ENCODE peak calls at places on chromosomes 7 and 10, in eight cellular contexts. J is HFFc6, V is fibroblast of mammary gland, E is MCF 10A, K is osteocyte, B is AG04450, G is ovary, R is mucosa of descending colon. P is an unnamed sample.

GRCh38 chr7:152756126-152756525 is 3.4 kb upstream of the ACTR3B start:
- DNase-seq in J (no peak), V (peak), E (no peak), K (no peak), B (no peak), G (no peak), R (no peak), P (no peak)

GRCh38 chr10:52757777-52758176 is 14.8 kb downstream of the MBL2 start:
- DNase-seq in J (no peak), V (no peak), E (no peak), K (peak), B (no peak), G (no peak), R (no peak), P (no peak)

GRCh38 chr10:93746844-93747284 is 10.9 kb upstream of the LGI1 start:
- DNase-seq in J (peak), V (peak), E (peak), K (peak), B (peak), G (no peak), R (peak), P (no peak)

GRCh38 chr7:116075351-116076145 is 45.0 kb upstream of the TFEC start:
- DNase-seq in J (no peak), V (no peak), E (no peak), K (no peak), B (no peak), G (no peak), R (no peak), P (no peak)

GRCh38 chr10:71399946-71400345 is 3.2 kb downstream of the CDH23 start:
- DNase-seq in J (no peak), V (no peak), E (peak), K (peak), B (no peak), G (no peak), R (no peak), P (no peak)

GRCh38 chr7:29309041-29309860 is 114.7 kb downstream of the CHN2 start:
- DNase-seq in J (no peak), V (no peak), E (peak), K (no peak), B (no peak), G (no peak), R (no peak), P (no peak)

GRCh38 chr10:60434418-60435046 is 44.9 kb upstream of the ANK3 start:
- DNase-seq in J (peak), V (peak), E (peak), K (no peak), B (no peak), G (no peak), R (peak), P (no peak)

GRCh38 chr7:158588085-158588877 is 658 bp upstream of the PTPRN2 start:
- DNase-seq in J (no peak), V (no peak), E (no peak), K (no peak), B (no peak), G (peak), R (peak), P (no peak)

GRCh38 chr10:9762966-9763656 is 1254.6 kb upstream of the CELF2 start:
- DNase-seq in J (peak), V (peak), E (peak), K (no peak), B (peak), G (no peak), R (no peak), P (no peak)

GRCh38 chr10:79026806-79027146 is 42.0 kb upstream of the ZMIZ1 start:
- DNase-seq in J (no peak), V (no peak), E (no peak), K (no peak), B (no peak), G (no peak), R (no peak), P (no peak)

GRCh38 chr10:89481662-89482061 is 53.7 kb downstream of the SLC16A12 start:
- DNase-seq in J (peak), V (peak), E (peak), K (no peak), B (peak), G (no peak), R (no peak), P (no peak)

GRCh38 chr7:135098391-135098790 is 49.5 kb upstream of the TMEM140 start:
- DNase-seq in J (no peak), V (no peak), E (no peak), K (no peak), B (no peak), G (no peak), R (no peak), P (no peak)

GRCh38 chr7:101239191-101239950 is 1.8 kb upstream of the CLDN15 start:
- DNase-seq in J (no peak), V (no peak), E (no peak), K (no peak), B (no peak), G (no peak), R (no peak), P (no peak)

GRCh38 chr10:7377614-7378248 is 33.1 kb downstream of the SFMBT2 start:
- DNase-seq in J (no peak), V (no peak), E (no peak), K (no peak), B (no peak), G (no peak), R (no peak), P (no peak)

GRCh38 chr10:111126073-111126472 is 49.2 kb downstream of the ADRA2A start:
- DNase-seq in J (no peak), V (peak), E (peak), K (peak), B (no peak), G (no peak), R (no peak), P (no peak)

GRCh38 chr10:123835575-123835974 is 56.0 kb downstream of the CPXM2 start:
- DNase-seq in J (no peak), V (no peak), E (no peak), K (no peak), B (no peak), G (no peak), R (no peak), P (no peak)

GRCh38 chr10:102919237-102919959 is 1.3 kb downstream of the CNNM2 start:
- DNase-seq in J (no peak), V (peak), E (no peak), K (no peak), B (no peak), G (peak), R (peak), P (no peak)

GRCh38 chr7:121562274-121562673 is 166.2 kb upstream of the FAM3C start:
- DNase-seq in J (peak), V (no peak), E (no peak), K (no peak), B (no peak), G (no peak), R (no peak), P (no peak)

GRCh38 chr7:2719007-2719406 is 31.0 kb downstream of the AMZ1 start:
- DNase-seq in J (no peak), V (no peak), E (peak), K (no peak), B (no peak), G (no peak), R (peak), P (no peak)

GRCh38 chr10:1205450-1206030 is 149.4 kb downstream of the WDR37 start:
- DNase-seq in J (no peak), V (no peak), E (no peak), K (peak), B (no peak), G (no peak), R (no peak), P (no peak)

GRCh38 chr10:93710333-93710909 is 8.0 kb upstream of the FRA10AC1 start:
- DNase-seq in J (no peak), V (no peak), E (no peak), K (no peak), B (no peak), G (no peak), R (no peak), P (no peak)

GRCh38 chr7:131865911-131866310 is 309.5 kb upstream of the PODXL start:
- DNase-seq in J (no peak), V (no peak), E (no peak), K (no peak), B (no peak), G (no peak), R (no peak), P (no peak)

GRCh38 chr10:25824050-25824449 is 110.0 kb upstream of the MYO3A start:
- DNase-seq in J (no peak), V (no peak), E (no peak), K (no peak), B (no peak), G (no peak), R (no peak), P (no peak)

DNA sequence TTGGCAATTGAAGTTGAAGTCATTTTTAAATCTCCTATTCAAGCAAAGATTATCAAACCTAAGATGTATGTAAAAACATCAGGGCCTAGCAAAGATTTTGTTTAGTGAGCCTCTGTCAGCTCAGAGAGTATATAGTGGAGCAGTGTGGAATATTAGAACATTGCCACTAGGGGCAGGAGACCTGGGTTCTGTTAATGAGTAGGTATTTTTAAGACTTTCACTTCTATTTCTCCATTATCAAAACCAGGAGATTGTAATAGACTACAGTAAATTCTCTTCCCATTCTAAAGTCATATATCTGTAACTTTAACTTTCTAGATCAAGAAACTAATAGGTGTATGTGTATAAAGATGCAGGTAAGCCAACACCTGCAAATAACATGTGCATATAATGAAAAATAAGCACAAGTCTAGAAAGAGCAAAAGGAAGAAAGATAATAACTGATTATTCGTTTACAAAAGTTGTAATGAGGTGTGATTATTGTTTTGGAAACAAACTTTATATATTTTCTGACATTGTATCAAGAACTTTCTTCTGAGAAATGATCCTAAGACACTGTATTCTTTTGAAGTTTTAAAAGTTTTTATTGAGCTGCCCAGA is 64.4 kb downstream of the KCND2 start:
- DNase-seq in J (no peak), V (peak), E (peak), K (no peak), B (no peak), G (no peak), R (no peak), P (no peak)
- TF ChIP-seq CTCF in J (peak), V (peak), E (peak), K (peak), B (peak), G (no peak), R (no peak), P (peak)

GRCh38 chr7:6422926-6423632 is 24.7 kb downstream of the DAGLB start:
- DNase-seq in J (no peak), V (no peak), E (no peak), K (no peak), B (no peak), G (no peak), R (no peak), P (no peak)

GRCh38 chr7:6425948-6426347 is 21.8 kb downstream of the DAGLB start:
- DNase-seq in J (no peak), V (no peak), E (no peak), K (no peak), B (no peak), G (no peak), R (no peak), P (no peak)

GRCh38 chr7:6422095-6422494 is 25.7 kb downstream of the DAGLB start:
- DNase-seq in J (no peak), V (no peak), E (no peak), K (no peak), B (no peak), G (no peak), R (no peak), P (no peak)

GRCh38 chr7:6424702-6425072 is 23.1 kb downstream of the DAGLB start:
- DNase-seq in J (no peak), V (no peak), E (no peak), K (no peak), B (no peak), G (no peak), R (no peak), P (no peak)

GRCh38 chr7:6423942-6424701 is 23.6 kb downstream of the DAGLB start:
- DNase-seq in J (no peak), V (peak), E (peak), K (no peak), B (no peak), G (no peak), R (peak), P (no peak)
- TF ChIP-seq CTCF in J (no peak), V (peak), E (peak), K (no peak), B (no peak), G (no peak), R (no peak), P (no peak)

DNA sequence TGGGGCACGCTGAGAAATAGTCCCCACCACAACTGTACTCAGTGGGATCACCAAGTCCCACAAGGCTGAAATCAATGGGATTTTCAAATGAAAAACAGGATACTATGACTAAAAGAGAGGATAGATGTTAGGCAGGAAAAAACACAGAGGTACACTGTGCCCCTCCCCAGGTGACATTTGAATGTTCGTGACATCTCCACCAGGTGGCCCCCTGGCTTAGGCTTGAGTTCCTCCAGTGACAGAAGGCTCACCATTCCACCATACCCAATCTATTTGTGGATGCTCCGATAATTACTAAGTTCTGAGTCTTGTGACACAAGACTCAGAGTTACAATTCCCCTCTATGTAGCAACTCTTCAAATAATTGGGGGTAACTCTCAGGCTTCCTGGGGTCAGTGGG is 77.5 kb upstream of the KCNMA1 start:
- DNase-seq in J (no peak), V (no peak), E (peak), K (no peak), B (no peak), G (no peak), R (peak), P (no peak)
- TF ChIP-seq CTCF in J (peak), V (no peak), E (peak), K (peak), B (no peak), G (no peak), R (no peak), P (peak)

GRCh38 chr7:37097276-37097675 is 351.4 kb downstream of the ELMO1 start:
- DNase-seq in J (no peak), V (no peak), E (no peak), K (no peak), B (no peak), G (no peak), R (no peak), P (no peak)
- TF ChIP-seq CTCF in J (peak), V (no peak), E (no peak), K (no peak), B (no peak), G (no peak), R (no peak), P (peak)

GRCh38 chr7:156559001-156559400 is 81.6 kb upstream of the RNF32 start:
- DNase-seq in J (no peak), V (no peak), E (no peak), K (no peak), B (no peak), G (no peak), R (no peak), P (no peak)

GRCh38 chr7:156556083-156556482 is 84.5 kb upstream of the RNF32 start:
- DNase-seq in J (no peak), V (no peak), E (no peak), K (no peak), B (no peak), G (no peak), R (no peak), P (no peak)

GRCh38 chr7:156558198-156558597 is 82.4 kb upstream of the RNF32 start:
- DNase-seq in J (peak), V (peak), E (peak), K (no peak), B (peak), G (no peak), R (no peak), P (no peak)

GRCh38 chr7:156560696-156561210 is 79.8 kb upstream of the RNF32 start:
- DNase-seq in J (no peak), V (no peak), E (no peak), K (no peak), B (no peak), G (no peak), R (no peak), P (no peak)

GRCh38 chr7:156560075-156560474 is 80.5 kb upstream of the RNF32 start:
- DNase-seq in J (no peak), V (no peak), E (no peak), K (no peak), B (no peak), G (no peak), R (peak), P (no peak)
- TF ChIP-seq CTCF in J (peak), V (no peak), E (peak), K (peak), B (no peak), G (no peak), R (no peak), P (peak)